ENCODE peak calls at places on chromosomes 12 and 14, in six cellular contexts. F is H1, H is HCT116, A is K562, X is HepG2, Z is HEK293T. Q is an unnamed sample.

GRCh38 chr12:125377093-125377492 is 311.9 kb downstream of the AACS start:
- DNase-seq in X (no peak), F (no peak), A (no peak), H (no peak), Z (no peak), Q (no peak)

GRCh38 chr12:2634481-2634880 is 160.3 kb upstream of the FKBP4 start:
- DNase-seq in X (no peak), Z (no peak), F (no peak), A (no peak), H (no peak), Q (no peak)

GRCh38 chr12:22100952-22101748 is 55.1 kb downstream of the CMAS start:
- DNase-seq in H (peak; percentile 18), X (peak; percentile 40), Z (no peak), F (peak; percentile 54), A (no peak), Q (peak; percentile 44)

GRCh38 chr14:104360522-104360921 is 219.0 kb upstream of the C14orf180 start:
- DNase-seq in F (no peak), H (no peak), Z (no peak), X (no peak), A (no peak), Q (no peak)

GRCh38 chr14:97393244-97393643 is 596.1 kb downstream of the VRK1 start:
- DNase-seq in H (no peak), F (no peak), A (no peak), X (no peak), Z (no peak), Q (no peak)

GRCh38 chr12:34405286-34406227 is 383.3 kb downstream of the ALG10 start:
- DNase-seq in X (no peak), H (no peak), F (peak; percentile 6), Z (peak; percentile 0), A (peak; percentile 1), Q (peak; percentile 2)

GRCh38 chr12:20270557-20270956 is 97.8 kb upstream of the PDE3A start:
- DNase-seq in F (no peak), A (no peak), X (no peak), Z (no peak), H (no peak), Q (no peak)

GRCh38 chr14:38553586-38553985 is 297.7 kb upstream of the CLEC14A start:
- DNase-seq in H (no peak), A (no peak), X (no peak), F (no peak), Z (no peak), Q (no peak)

GRCh38 chr14:40417777-40418401 is 985.7 kb upstream of the FBXO33 start:
- DNase-seq in H (peak; percentile 29), X (peak; percentile 62), Z (peak; percentile 63), F (peak; percentile 62), A (peak; percentile 6), Q (peak; percentile 60)

GRCh38 chr14:68509188-68509953 is 283.5 kb downstream of the ZFP36L1 start:
- DNase-seq in Z (no peak), A (no peak), H (no peak), X (no peak), F (peak; percentile 20), Q (no peak)

GRCh38 chr14:62126885-62127478 is 364.8 kb downstream of the SNAPC1 start:
- DNase-seq in F (no peak), X (peak; percentile 27), Z (peak; percentile 49), H (peak; percentile 40), A (peak; percentile 12), Q (no peak)

GRCh38 chr12:124500232-124501079 is 67.0 kb downstream of the NCOR2 start:
- DNase-seq in A (no peak), X (peak; percentile 37), F (peak; percentile 75), Z (no peak), H (no peak), Q (peak; percentile 81)

GRCh38 chr14:51681411-51681810 is 29.7 kb downstream of the FRMD6 start:
- DNase-seq in A (no peak), Z (no peak), F (no peak), X (peak; percentile 73), H (no peak), Q (no peak)

GRCh38 chr12:81162725-81163124 is 84.8 kb downstream of the ACSS3 start:
- DNase-seq in Z (no peak), H (no peak), X (no peak), F (no peak), A (no peak), Q (no peak)

GRCh38 chr12:89166525-89166934 is 185.8 kb downstream of the DUSP6 start:
- DNase-seq in Z (no peak), F (no peak), X (no peak), H (no peak), A (no peak), Q (no peak)

GRCh38 chr14:67680121-67680602 is 5.7 kb upstream of the VTI1B start:
- DNase-seq in Z (no peak), A (peak; percentile 27), H (no peak), X (no peak), F (no peak), Q (no peak)

GRCh38 chr12:45644521-45644920 is 85.0 kb upstream of the ARID2 start:
- DNase-seq in H (no peak), Z (no peak), X (no peak), F (no peak), A (no peak), Q (no peak)

GRCh38 chr12:44217146-44217883 is 381.4 kb downstream of the TMEM117 start:
- DNase-seq in H (no peak), X (no peak), Z (no peak), A (no peak), F (no peak), Q (no peak)

GRCh38 chr12:26678697-26679660 is 154.0 kb downstream of the ITPR2 start:
- DNase-seq in X (no peak), A (no peak), H (no peak), F (no peak), Z (no peak), Q (no peak)

GRCh38 chr12:1515010-1515409 is 79.4 kb downstream of the FBXL14 start:
- DNase-seq in H (no peak), F (no peak), A (no peak), X (no peak), Z (no peak), Q (no peak)

GRCh38 chr14:74492413-74493342 is at the start of gene NPC2:
- DNase-seq in H (no peak), Z (no peak), A (no peak), F (no peak), X (no peak), Q (no peak)

GRCh38 chr14:74495356-74495755 is 1.8 kb downstream of the ISCA2 start:
- DNase-seq in X (no peak), A (no peak), H (no peak), Z (no peak), F (no peak), Q (no peak)

GRCh38 chr14:74488788-74489397 is 4.2 kb downstream of the NPC2 start:
- DNase-seq in F (no peak), X (no peak), A (no peak), Z (no peak), H (peak; percentile 60), Q (no peak)

GRCh38 chr14:74493343-74494261 is at the start of gene ISCA2:
- DNase-seq in X (peak; percentile 98), F (peak; percentile 99), A (peak; percentile 93), Z (peak; percentile 97), H (peak; percentile 97), Q (peak; percentile 100)

DNA sequence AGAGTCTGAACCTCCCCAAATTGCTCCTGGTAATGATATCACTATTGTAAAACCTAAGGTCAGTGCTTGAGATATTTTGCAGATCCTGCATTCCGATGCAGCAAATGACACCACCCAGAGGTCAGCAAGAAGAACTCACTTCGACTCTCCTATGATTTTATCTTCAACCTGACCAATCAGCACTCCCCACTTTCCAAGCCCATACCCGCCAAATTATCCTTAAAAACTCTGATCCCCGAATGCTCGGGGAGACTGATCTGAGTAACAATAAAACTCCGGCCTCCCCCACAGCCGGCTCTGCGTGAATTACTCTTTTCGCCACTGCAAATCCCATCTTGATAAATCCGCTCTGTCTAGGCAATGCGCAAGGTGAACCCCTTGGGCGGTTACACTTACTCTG is 1.2 kb downstream of the NPC2 start:
- DNase-seq in X (peak; percentile 60), Z (no peak), A (no peak), H (no peak), F (no peak), Q (no peak)
- TF ChIP-seq SP1 in X (no peak), Z (no peak), A (no peak), H (no peak), F (no peak), Q (no peak)

GRCh38 chr12:122006186-122006926 is 15.3 kb upstream of the BCL7A start:
- DNase-seq in F (no peak), X (no peak), A (no peak), Z (no peak), H (no peak), Q (no peak)
- TF ChIP-seq SP1 in F (no peak), X (no peak), A (no peak), Z (no peak), H (no peak), Q (no peak)

GRCh38 chr14:72448212-72448611 is 445.7 kb downstream of the DPF3 start:
- DNase-seq in A (no peak), X (no peak), H (no peak), F (no peak), Z (no peak), Q (no peak)
- TF ChIP-seq SP1 in A (no peak), X (no peak), H (no peak), F (no peak), Z (no peak), Q (no peak)

DNA sequence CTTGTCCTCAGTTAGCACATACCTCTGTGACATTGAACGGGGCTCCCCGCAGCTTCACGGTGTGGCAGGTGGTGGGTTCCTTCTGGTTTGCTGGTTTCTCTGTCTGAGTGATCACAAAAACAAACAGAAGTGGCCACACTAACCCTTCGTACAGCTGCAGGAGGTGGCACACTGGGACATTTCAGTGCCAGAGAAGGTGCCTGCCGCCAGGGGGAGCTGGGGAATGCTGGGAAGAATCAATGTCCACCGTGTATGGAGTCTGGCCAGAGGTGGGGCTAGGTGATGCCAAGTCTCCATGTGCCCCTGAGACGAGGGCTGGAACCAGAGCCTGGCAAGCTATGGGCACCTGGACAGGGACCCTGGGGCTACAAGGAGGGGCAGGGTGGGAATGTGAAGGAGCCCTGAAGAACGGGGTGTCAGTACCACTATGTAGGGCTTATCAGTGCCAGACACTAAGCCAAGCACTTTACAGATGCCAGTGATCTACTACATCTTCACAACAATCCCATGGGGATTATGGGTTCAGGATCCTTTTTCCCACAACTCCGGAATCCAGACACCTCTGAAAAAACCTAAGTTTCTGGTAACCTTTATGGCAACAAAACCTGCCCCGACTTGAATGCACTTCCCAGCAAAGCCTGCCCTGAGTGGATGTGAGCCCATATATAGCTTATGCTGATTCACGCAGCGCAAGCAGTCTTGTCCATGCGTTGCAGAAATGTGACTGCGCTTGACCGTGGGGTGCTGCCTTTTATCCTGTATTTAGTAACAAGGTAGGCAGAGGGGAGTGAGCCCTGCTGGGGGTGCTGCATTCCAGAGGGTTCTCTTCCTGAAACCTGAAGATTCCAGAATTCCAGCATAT is 10.8 kb downstream of the RBM19 start:
- DNase-seq in A (peak; percentile 37), X (peak; percentile 49), H (peak; percentile 16), F (peak; percentile 83), Z (peak; percentile 59), Q (peak; percentile 72)
- TF ChIP-seq SP1 in A (no peak), X (no peak), H (no peak), F (no peak), Z (no peak), Q (no peak)

GRCh38 chr14:46368275-46368674 is 283.3 kb downstream of the RPL10L start:
- DNase-seq in Z (no peak), F (no peak), X (no peak), A (no peak), H (no peak), Q (no peak)
- TF ChIP-seq SP1 in Z (no peak), F (no peak), X (no peak), A (no peak), H (no peak), Q (no peak)